ENCODE peak calls at places on chromosomes 5 and 9, in ten cellular contexts. B is CD4-positive, alpha-beta T cell; K is WTC11; T is A549; M is retinal pigment epithelial cell; D is fibroblast of mammary gland; N is AG09309; W is endothelial cell; I is GM13977; E is right lobe of liver. F is an unnamed sample.

GRCh38 chr5:135729582-135729879 is 104.9 kb upstream of the SLC25A48 start:
- DNase-seq in B (no peak), K (no peak), T (no peak), M (no peak), D (peak), N (no peak), W (no peak), I (no peak), E (no peak), F (no peak)

GRCh38 chr5:39506216-39506615 is 81.4 kb upstream of the DAB2 start:
- DNase-seq in B (no peak), K (no peak), T (no peak), M (no peak), D (peak), N (no peak), W (no peak), I (no peak), E (no peak), F (no peak)

GRCh38 chr5:82335807-82336206 is 57.7 kb upstream of the RPS23 start:
- DNase-seq in B (no peak), K (no peak), T (no peak), M (peak), D (peak), N (no peak), W (no peak), I (no peak), E (no peak), F (no peak)

GRCh38 chr5:109168151-109168550 is 241.6 kb downstream of the PJA2 start:
- DNase-seq in B (no peak), K (no peak), T (no peak), M (no peak), D (no peak), N (no peak), W (no peak), I (no peak), E (no peak), F (no peak)

GRCh38 chr9:15221746-15222145 is 85.3 kb downstream of the TTC39B start:
- DNase-seq in B (no peak), K (no peak), T (no peak), M (no peak), D (peak), N (peak), W (no peak), I (no peak), E (no peak), F (peak)

GRCh38 chr5:145887976-145888574 is 15.3 kb upstream of the GRXCR2 start:
- DNase-seq in B (no peak), K (peak), T (peak), M (peak), D (peak), N (no peak), W (peak), I (no peak), E (no peak), F (no peak)

GRCh38 chr9:2116073-2116472 is 100.9 kb downstream of the SMARCA2 start:
- DNase-seq in B (no peak), K (peak), T (peak), M (no peak), D (peak), N (no peak), W (peak), I (no peak), E (no peak), F (no peak)

GRCh38 chr5:65695162-65695755 is 26.6 kb downstream of the SGTB start:
- DNase-seq in B (no peak), K (no peak), T (no peak), M (no peak), D (no peak), N (no peak), W (no peak), I (peak), E (no peak), F (no peak)

GRCh38 chr5:41346609-41347008 is 133.3 kb upstream of the C6 start:
- DNase-seq in B (no peak), K (no peak), T (no peak), M (no peak), D (peak), N (no peak), W (no peak), I (no peak), E (no peak), F (no peak)

GRCh38 chr9:91660295-91660589 is 236.6 kb upstream of the NFIL3 start:
- DNase-seq in B (no peak), K (no peak), T (no peak), M (no peak), D (no peak), N (no peak), W (no peak), I (no peak), E (no peak), F (no peak)

GRCh38 chr5:26700759-26701384 is 337.5 kb downstream of the CDH9 start:
- DNase-seq in B (no peak), K (peak), T (peak), M (peak), D (peak), N (no peak), W (peak), I (peak), E (no peak), F (no peak)

GRCh38 chr5:134374234-134374633 is 2.9 kb downstream of the UBE2B start:
- DNase-seq in B (no peak), K (no peak), T (no peak), M (no peak), D (no peak), N (no peak), W (no peak), I (no peak), E (no peak), F (no peak)
- TF ChIP-seq CTCF in B (no peak), K (no peak), T (peak), M (peak), D (no peak), N (no peak), W (no peak), I (no peak), E (peak), F (no peak)

DNA sequence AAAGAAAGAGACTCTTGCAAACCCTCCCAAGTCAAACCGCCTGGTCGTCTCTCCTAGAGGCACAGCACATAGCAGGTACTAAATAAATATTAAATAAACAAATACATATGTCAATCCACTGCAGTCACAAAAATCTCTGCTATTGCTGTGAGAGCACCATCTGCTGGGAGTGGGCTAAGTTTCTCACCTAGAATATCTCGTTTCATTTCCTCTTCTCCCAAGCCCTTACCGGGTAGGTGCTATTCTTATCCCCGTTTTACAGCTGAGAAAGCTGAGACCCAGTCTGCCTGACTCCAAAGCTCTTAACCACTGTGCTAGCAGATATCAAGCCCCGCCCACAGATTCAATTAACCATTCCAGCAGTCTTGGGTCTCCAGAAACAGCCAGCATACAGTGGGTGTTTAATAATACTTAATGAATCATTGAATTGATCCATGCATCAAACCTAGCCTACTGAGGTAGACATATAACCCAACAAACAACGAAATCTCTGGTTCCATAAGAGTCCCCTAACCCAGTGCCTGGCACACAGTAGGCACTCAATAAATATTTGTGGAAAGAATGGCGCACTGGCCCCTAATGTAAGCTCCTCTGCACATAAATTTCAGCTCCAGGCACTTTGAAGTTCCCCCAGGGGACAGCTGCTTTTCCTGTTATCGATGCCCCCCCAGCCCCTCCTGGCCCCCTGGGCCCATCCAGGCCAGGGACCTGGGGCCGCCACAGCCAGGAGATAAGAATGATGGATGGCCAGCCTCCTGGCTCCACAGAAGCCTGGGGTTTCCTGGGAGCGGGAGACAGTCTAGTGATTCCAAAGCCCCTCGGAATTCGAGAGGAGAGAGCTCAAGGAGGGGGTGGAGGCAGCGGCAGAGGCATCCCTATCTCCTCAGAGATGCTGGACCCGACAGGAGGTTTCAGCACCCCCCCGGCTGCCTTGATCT is 98.1 kb upstream of the HAND1 start:
- DNase-seq in B (no peak), K (no peak), T (no peak), M (no peak), D (no peak), N (no peak), W (no peak), I (peak), E (no peak), F (no peak)
- TF ChIP-seq CTCF in B (no peak), K (no peak), T (peak), M (peak), D (peak), N (peak), W (no peak), I (peak), E (no peak), F (no peak)

DNA sequence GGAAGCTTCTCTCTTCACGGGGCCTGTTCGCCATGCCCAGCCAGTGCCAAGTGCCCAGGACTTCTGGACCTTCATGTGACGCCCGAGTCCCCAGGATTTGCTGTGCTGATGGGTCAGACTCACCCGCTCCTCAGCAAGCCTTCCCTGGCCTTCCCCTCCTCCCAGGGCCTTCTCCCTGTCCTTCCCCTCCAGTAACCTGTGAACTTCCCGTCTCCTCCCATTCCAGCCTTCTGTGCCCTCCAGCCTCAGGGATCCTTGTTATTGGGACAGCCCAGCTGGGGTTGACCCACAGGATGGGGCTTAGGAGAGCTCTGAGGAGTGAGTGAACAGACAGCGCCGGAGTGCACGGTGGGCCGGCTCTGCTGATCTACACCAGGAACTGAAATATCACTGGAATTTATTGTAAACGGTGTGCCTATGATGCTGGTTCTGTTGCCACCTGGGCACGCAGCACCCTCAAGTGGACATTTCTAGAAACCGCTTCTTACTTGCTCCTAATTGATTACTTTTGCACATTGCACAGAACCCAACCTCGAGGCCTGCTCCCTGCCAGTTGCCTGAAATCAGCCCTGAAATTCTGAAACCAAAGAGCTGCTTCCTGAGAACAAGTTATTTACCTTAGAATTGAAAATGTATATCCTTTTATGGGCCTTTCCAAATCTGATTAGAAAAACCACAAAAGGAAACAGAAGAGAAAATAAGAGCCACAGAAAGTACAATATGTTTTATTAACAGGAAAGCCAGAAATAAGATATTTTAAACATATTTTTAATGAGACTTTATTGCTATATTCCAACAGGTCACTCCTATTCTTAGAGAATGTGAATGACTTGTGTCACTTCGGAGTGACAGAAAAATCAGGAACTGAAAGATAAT is 1.6 kb downstream of the SPAAR start:
- DNase-seq in B (no peak), K (no peak), T (peak), M (no peak), D (peak), N (no peak), W (peak), I (peak), E (no peak), F (no peak)
- TF ChIP-seq CTCF in B (peak), K (no peak), T (peak), M (peak), D (peak), N (peak), W (peak), I (peak), E (peak), F (peak)

DNA sequence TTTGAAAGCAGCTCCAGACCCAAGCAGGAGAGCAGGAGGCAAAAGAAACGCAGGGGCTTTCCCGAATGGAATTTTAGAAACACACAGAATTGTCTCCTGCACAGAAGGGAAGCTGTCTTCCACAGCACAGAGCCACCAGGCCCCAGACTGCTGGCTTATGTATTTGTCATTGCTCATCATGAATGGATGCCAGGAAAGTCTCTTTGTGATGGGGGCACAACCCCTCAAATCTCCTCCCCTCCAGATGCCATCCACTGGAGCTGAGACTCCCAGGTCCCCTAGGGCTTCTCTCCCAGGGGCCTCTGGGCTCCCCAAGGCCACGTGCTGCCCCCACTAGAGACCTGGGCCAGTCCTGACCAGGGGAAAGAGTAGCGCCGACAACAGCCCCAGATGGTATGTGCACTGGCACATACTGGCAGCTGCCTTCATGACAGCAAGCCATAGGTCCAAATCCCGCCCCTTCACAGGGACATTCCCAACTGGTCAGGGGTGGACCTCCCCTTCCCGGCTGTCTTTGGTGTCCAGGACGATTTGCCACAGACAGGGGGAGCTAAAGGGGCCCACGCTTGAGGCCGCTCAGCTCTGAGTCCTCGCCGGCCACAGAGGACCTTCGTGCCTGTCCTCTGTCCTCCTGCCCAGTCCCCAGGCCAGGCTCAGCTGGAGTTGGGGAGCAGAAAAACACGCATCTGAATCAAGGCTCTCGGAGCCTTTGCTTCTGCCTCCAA is 127.8 kb downstream of the KCNIP1 start:
- DNase-seq in B (no peak), K (peak), T (peak), M (no peak), D (no peak), N (no peak), W (peak), I (no peak), E (no peak), F (no peak)
- TF ChIP-seq CTCF in B (no peak), K (no peak), T (no peak), M (peak), D (peak), N (peak), W (peak), I (no peak), E (no peak), F (peak)

GRCh38 chr5:75335952-75336624 is 932 bp upstream of the HMGCR start:
- DNase-seq in B (no peak), K (no peak), T (peak), M (peak), D (peak), N (peak), W (peak), I (peak), E (no peak), F (peak)

GRCh38 chr5:75338408-75338807 is 1.4 kb downstream of the HMGCR start:
- DNase-seq in B (no peak), K (no peak), T (no peak), M (no peak), D (no peak), N (no peak), W (no peak), I (no peak), E (no peak), F (no peak)

GRCh38 chr5:75337366-75338021 is 474 bp downstream of the HMGCR start:
- DNase-seq in B (no peak), K (no peak), T (no peak), M (no peak), D (peak), N (no peak), W (peak), I (no peak), E (peak), F (no peak)

GRCh38 chr5:75335486-75335885 is 1.5 kb upstream of the HMGCR start:
- DNase-seq in B (no peak), K (no peak), T (no peak), M (no peak), D (no peak), N (no peak), W (no peak), I (no peak), E (no peak), F (no peak)

DNA sequence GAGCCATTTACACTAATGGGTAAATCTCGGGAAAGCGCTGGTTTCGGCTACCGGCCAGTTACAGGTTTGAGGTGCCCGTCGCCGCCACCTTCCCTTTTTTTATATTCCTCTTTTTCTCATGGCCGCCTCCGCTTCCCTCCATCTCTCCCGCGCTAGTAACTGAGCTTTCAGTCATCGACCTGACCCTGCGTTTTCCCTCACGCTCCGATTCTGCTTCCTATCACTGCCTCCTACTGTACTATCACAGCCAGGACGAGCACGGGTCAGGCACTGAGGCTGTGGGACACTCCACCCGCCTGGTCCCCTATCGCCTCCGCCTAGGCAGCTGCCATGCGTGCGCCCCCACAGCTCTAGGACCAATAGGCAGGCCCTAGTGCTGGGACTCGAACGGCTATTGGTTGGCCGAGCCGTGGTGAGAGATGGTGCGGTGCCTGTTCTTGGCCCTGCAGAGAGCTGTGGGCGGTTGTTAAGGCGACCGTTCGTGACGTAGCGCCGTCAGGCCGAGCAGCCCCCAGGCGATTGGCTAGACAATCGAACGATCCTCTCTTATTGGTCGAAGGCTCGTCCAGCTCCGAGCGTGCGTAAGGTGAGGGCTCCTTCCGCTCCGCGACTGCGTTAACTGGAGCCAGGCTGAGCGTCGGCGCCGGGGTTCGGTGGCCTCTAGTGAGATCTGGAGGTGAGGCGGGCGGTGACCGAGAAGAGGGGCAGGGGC is at the start of gene HMGCR:
- DNase-seq in B (peak), K (peak), T (peak), M (peak), D (peak), N (peak), W (peak), I (peak), E (peak), F (peak)
- TF ChIP-seq CTCF in B (no peak), K (no peak), T (peak), M (peak), D (peak), N (peak), W (no peak), I (peak), E (no peak), F (peak)

DNA sequence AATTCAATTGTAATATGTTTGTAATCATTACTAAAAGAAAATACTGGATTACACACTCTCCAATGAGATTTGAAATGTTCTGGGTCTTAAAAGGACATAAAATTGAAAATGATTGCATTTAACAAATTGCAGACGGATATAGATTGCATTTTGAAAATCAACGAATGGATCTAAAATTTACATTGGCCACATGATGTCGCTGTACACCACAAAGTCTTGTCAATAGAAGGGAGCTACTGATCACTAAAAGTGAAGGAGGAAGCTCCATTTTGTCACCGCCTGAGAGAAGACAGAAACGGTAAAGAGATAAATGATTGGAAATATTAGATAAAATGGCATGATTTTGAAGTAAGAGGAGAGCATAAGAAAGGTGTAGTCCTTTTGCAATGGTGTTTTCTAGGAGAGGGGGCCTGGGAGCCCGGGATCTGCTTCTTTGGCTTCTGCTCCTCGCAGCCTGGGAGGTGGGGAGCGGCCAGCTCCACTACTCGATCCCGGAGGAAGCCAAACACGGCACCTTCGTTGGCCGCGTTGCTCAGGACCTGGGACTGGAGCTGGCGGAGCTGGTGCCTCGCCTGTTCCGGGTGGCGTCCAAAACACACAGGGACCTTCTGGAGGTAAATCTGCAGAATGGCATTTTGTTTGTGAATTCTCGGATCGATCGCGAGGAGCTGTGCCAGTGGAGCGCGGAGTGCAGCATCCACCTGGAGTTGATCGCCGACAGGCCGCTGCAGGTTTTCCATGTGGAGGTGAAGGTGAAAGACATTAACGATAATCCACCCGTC is at the start of gene PCDHA1:
- DNase-seq in B (no peak), K (peak), T (peak), M (no peak), D (peak), N (no peak), W (no peak), I (no peak), E (no peak), F (no peak)
- TF ChIP-seq CTCF in B (no peak), K (peak), T (peak), M (no peak), D (no peak), N (no peak), W (no peak), I (peak), E (no peak), F (no peak)